ENCODE peak calls at places on chromosomes 2 and 18, in eight cellular contexts. P is GM03348; Q is stimulated activated CD8-positive, alpha-beta memory T cell treated with anti-CD3 and anti-CD28 coated beads, Interleukin-12 subunit alpha, Interleukin-12 subunit beta, amount 100 ng/mL, for 1 hour; W is CD8-positive, alpha-beta T cell; K is naive thymus-derived CD4-positive, alpha-beta T cell; G is CD8-positive, alpha-beta memory T cell; T is midbrain; M is sciatic nerve. S is an unnamed sample.

GRCh38 chr2:120066708-120067547 is 54.1 kb downstream of the EPB41L5 start:
- DNase-seq in P (no peak), Q (no peak), W (no peak), K (no peak), G (no peak), T (no peak), M (no peak), S (no peak)

GRCh38 chr2:38432827-38433606 is 55.9 kb upstream of the ATL2 start:
- DNase-seq in P (no peak), Q (no peak), W (no peak), K (no peak), G (no peak), T (no peak), M (no peak), S (no peak)

GRCh38 chr2:207543272-207543671 is 13.5 kb downstream of the CREB1 start:
- DNase-seq in P (no peak), Q (no peak), W (no peak), K (no peak), G (no peak), T (no peak), M (no peak), S (no peak)

GRCh38 chr2:167293172-167293781 is 405.0 kb downstream of the XIRP2 start:
- DNase-seq in P (no peak), Q (no peak), W (no peak), K (no peak), G (no peak), T (no peak), M (no peak), S (no peak)

GRCh38 chr2:14140009-14140408 is 492.5 kb upstream of the LRATD1 start:
- DNase-seq in P (no peak), Q (no peak), W (no peak), K (no peak), G (no peak), T (no peak), M (no peak), S (no peak)

GRCh38 chr2:9002637-9003365 is 683 bp downstream of the MBOAT2 start:
- DNase-seq in P (peak; percentile 22), Q (no peak), W (peak; percentile 1), K (no peak), G (peak; percentile 2), T (peak; percentile 49), M (peak; percentile 59), S (peak; percentile 4)

GRCh38 chr18:75161629-75162028 is 47.3 kb downstream of the PTGR3 start:
- DNase-seq in P (peak; percentile 59), Q (peak; percentile 20), W (no peak), K (peak; percentile 29), G (peak; percentile 19), T (peak; percentile 42), M (no peak), S (no peak)

GRCh38 chr2:7089898-7090510 is 172.8 kb downstream of the RNF144A start:
- DNase-seq in P (no peak), Q (no peak), W (no peak), K (no peak), G (no peak), T (no peak), M (no peak), S (no peak)

GRCh38 chr2:127695491-127696472 is 5.5 kb upstream of the SFT2D3 start:
- DNase-seq in P (no peak), Q (peak; percentile 22), W (peak; percentile 36), K (peak; percentile 47), G (peak; percentile 44), T (no peak), M (peak; percentile 80), S (peak; percentile 27)

GRCh38 chr2:216348909-216349308 is 23.4 kb downstream of the MARCHF4 start:
- DNase-seq in P (peak; percentile 56), Q (no peak), W (no peak), K (no peak), G (no peak), T (no peak), M (no peak), S (no peak)

GRCh38 chr18:78908462-78908861 is 71.2 kb upstream of the SALL3 start:
- DNase-seq in P (no peak), Q (no peak), W (no peak), K (no peak), G (no peak), T (no peak), M (no peak), S (no peak)

GRCh38 chr2:134359367-134360081 is 105.7 kb downstream of the MGAT5 start:
- DNase-seq in P (no peak), Q (no peak), W (no peak), K (no peak), G (no peak), T (no peak), M (no peak), S (no peak)

GRCh38 chr2:46534589-46534988 is 55.2 kb downstream of the TMEM247 start:
- DNase-seq in P (no peak), Q (no peak), W (no peak), K (no peak), G (no peak), T (no peak), M (no peak), S (no peak)

GRCh38 chr2:162091325-162092007 is 17.5 kb upstream of the DPP4 start:
- DNase-seq in P (no peak), Q (no peak), W (no peak), K (no peak), G (no peak), T (no peak), M (no peak), S (no peak)

GRCh38 chr18:55323051-55323994 is 264.7 kb downstream of the TCF4 start:
- DNase-seq in P (peak; percentile 27), Q (no peak), W (no peak), K (no peak), G (no peak), T (no peak), M (no peak), S (no peak)

GRCh38 chr2:68743531-68743930 is 8.9 kb downstream of the ARHGAP25 start:
- DNase-seq in P (no peak), Q (no peak), W (no peak), K (no peak), G (no peak), T (no peak), M (no peak), S (no peak)